ENCODE peak calls at places on chromosomes 3 and 15, in four cellular contexts. M is mesendoderm, B is IMR-90, T is H1. P is an unnamed sample.

GRCh38 chr3:82001276-82001953 is 240.0 kb upstream of the GBE1 start:
- DNase-seq in M (no peak), B (no peak), T (no peak), P (no peak)

GRCh38 chr15:99452010-99452409 is 113.8 kb upstream of the MEF2A start:
- DNase-seq in M (no peak), B (no peak), T (no peak), P (no peak)

GRCh38 chr15:87155771-87156170 is 1076.1 kb downstream of the AGBL1 start:
- DNase-seq in M (no peak), B (no peak), T (no peak), P (no peak)

GRCh38 chr3:138082992-138083386 is 32.4 kb downstream of the DZIP1L start:
- DNase-seq in M (no peak), B (no peak), T (no peak), P (no peak)

GRCh38 chr15:70116317-70116716 is 18.6 kb upstream of the TLE3 start:
- DNase-seq in M (no peak), B (no peak), T (no peak), P (no peak)

GRCh38 chr3:148943531-148944200 is 47.7 kb upstream of the GYG1 start:
- DNase-seq in M (peak), B (peak), T (no peak), P (no peak)

GRCh38 chr3:71045917-71046282 is 537.6 kb downstream of the FOXP1 start:
- DNase-seq in M (no peak), B (no peak), T (no peak), P (no peak)

GRCh38 chr3:123067689-123068226 is 933 bp downstream of the PDIA5 start:
- DNase-seq in M (peak), B (no peak), T (no peak), P (no peak)

GRCh38 chr3:139523166-139523565 is 16.4 kb downstream of the RBP1 start:
- DNase-seq in M (no peak), B (no peak), T (no peak), P (no peak)

GRCh38 chr3:195259564-195260285 is 11.2 kb downstream of the XXYLT1 start:
- DNase-seq in M (peak), B (peak), T (no peak), P (peak)
- H4K8ac ChIP-seq in M (no peak), B (peak), T (peak), P (no peak)

DNA sequence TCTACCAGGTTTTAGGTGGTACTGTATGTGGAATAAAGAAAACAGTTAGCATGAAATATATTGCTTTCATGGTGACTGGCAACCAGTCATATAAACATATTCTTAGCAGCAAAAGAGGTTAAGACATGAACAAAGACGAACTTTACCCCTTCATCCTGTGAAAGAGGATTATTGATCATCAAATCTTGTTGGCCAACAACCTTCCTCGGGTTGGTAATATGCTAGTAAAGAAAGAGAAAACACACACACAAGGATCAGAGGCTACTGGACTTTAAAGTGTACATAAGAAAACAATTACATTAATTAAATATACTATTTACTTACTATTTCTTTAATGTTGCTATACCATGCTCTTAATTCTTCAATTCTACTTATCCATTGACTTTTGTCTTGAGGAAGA is 337.9 kb downstream of the TBC1D5 start:
- DNase-seq in M (no peak), B (no peak), T (no peak), P (no peak)
- H4K5ac ChIP-seq in M (no peak), B (no peak), T (no peak), P (no peak)

DNA sequence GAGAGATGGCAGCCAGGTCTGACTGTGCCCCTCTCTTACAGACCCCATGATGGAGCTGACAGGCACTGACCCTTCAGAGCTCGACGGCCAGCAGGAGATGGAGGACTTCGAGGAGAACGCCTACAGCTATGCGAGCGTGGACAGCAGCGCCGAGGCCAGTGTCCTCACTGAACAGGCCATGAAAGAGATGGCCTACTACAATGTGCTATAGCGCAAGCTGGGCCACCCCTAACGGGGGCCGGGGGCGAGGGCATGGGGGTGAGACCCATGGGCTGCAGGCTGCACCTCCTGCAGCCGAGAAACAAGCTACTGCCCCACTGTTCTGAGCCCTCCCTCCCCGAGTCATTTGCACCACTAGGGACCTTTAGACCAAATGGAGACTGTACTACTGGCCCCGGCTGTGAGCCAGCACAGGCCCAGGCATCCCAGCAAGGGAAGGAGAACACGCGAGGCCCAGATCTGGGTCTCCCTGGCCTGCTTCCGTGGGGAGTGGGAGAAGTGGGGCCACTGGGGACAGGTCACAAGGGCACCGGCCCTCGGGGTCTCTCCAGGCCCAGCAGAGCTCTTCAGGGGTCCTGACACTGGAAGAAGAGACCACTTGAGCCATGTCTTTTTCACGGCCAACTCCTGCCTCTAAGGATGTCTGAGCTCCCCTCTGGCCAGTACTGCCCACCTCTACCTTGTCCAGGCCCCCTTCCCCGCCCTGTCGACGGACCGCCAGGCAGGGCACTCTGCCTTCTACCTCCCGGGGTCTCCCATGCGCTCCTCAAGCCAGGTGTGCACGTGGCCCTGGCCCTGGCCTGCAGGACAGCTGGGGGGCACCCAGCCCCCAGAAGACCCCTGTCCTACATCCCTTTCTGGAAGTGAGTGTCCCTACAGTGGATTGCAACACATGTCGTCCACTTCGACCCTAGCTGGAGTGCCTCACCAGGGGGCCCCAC is 22.4 kb downstream of the IDH2 start:
- DNase-seq in M (no peak), B (no peak), T (no peak), P (no peak)
- H4K8ac ChIP-seq in M (no peak), B (no peak), T (peak), P (no peak)

DNA sequence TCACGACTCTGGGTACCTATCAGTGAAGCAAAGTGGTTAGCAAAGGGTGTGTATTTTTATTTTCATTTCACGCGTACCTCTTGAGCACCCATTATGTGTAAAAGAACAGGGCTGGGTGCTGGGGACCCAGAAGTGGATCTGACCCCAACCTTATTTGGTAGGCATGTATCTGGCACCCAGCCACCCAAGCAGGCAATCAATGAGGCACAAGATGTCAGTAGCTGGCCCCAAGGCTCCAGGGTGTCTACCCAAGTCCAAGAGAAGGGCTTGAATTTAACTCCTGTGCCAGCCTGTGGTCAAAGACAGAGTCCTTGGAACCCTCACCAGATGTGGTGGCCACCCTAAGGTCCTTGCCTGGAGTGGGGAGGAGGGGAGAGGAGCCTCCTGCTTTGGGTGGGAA is 5.7 kb downstream of the PLEKHO2 start:
- DNase-seq in M (no peak), B (no peak), T (no peak), P (peak)
- H4K5ac ChIP-seq in M (no peak), B (no peak), T (no peak), P (no peak)

GRCh38 chr3:11591006-11591360 is 52.7 kb downstream of the VGLL4 start:
- DNase-seq in M (peak), B (peak), T (no peak), P (no peak)
- H4K8ac ChIP-seq in M (no peak), B (peak), T (no peak), P (no peak)

GRCh38 chr3:31725568-31725967 is 192.8 kb downstream of the STT3B start:
- DNase-seq in M (no peak), B (no peak), T (no peak), P (no peak)
- H4K5ac ChIP-seq in M (no peak), B (no peak), T (no peak), P (no peak)

DNA sequence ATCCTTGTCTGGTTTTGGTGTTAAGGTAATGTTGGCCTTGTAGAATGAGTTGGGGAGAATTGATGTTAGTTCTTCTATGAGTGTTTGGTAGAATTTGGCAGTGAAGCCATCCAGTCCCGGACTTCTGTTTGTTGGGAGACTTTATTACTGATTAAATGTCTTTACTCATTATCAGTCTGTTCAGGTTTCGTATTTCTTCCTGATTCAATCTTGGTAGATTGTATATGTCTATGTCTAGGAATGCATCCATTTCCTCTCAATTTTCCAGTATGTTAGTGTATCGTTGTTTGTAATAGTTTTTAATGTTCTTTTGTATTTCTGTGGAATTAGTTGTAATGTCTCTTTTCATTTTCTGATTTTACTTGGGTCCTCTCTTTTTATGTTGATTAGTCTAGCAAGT is 39.4 kb downstream of the NCK1 start:
- DNase-seq in M (no peak), B (peak), T (no peak), P (no peak)
- H4K8ac ChIP-seq in M (no peak), B (no peak), T (no peak), P (no peak)

GRCh38 chr3:14913071-14913925 is 34.1 kb upstream of the NR2C2 start:
- DNase-seq in M (peak), B (no peak), T (no peak), P (peak)

GRCh38 chr3:14907043-14907966 is 40.1 kb upstream of the NR2C2 start:
- DNase-seq in M (no peak), B (no peak), T (no peak), P (no peak)

GRCh38 chr3:14906355-14906960 is 40.9 kb upstream of the NR2C2 start:
- DNase-seq in M (no peak), B (no peak), T (no peak), P (peak)

GRCh38 chr3:14911651-14912050 is 35.7 kb upstream of the NR2C2 start:
- DNase-seq in M (no peak), B (no peak), T (no peak), P (peak)

DNA sequence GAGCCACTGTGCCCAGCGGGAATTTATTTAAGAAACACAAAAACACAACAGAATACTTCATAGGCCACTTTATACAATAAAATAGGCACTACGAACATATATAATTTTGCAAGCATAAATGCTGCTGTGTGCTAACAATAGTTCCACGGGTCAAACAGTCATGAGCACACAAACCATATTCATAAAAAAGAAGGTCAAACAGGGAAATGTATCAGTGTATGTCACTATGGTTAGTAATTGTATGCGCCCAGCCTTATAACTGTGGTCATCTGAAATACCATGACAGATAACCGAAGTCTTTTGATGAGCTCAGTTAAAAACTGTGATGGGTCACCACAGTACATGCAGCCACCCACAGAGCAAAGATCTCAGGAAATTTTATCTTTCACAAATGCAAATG is 38.1 kb upstream of the NR2C2 start:
- DNase-seq in M (no peak), B (no peak), T (no peak), P (no peak)
- H4K5ac ChIP-seq in M (no peak), B (no peak), T (no peak), P (no peak)

P was measured in H9.